ENCODE peak calls at places on chromosomes 3 and 15, in ten cellular contexts. I is HCT116, N is transverse colon, J is body of pancreas, A is fibroblast of mammary gland, D is astrocyte of the spinal cord, S is lower lobe of right lung, L is psoas muscle, O is RWPE2, W is WERI-Rb-1. M is an unnamed sample.

GRCh38 chr3:172153335-172153861 is 114.0 kb downstream of the FNDC3B start:
- DNase-seq in D (peak), N (peak), O (peak), A (peak), W (no peak), J (peak), S (peak), I (peak), L (peak), M (peak)

GRCh38 chr3:10407361-10407760 is 86.4 kb upstream of the SEC13 start:
- DNase-seq in W (no peak), J (no peak), I (no peak), S (no peak), A (no peak), O (no peak), L (no peak), N (no peak), D (no peak), M (no peak)

GRCh38 chr3:181715601-181716340 is 4.0 kb downstream of the SOX2 start:
- DNase-seq in J (no peak), N (no peak), L (no peak), O (no peak), W (no peak), D (peak), I (no peak), A (no peak), S (no peak), M (no peak)

GRCh38 chr3:69781593-69781992 is 42.3 kb downstream of the MITF start:
- DNase-seq in L (no peak), A (no peak), J (no peak), O (no peak), D (no peak), S (no peak), W (no peak), N (no peak), I (no peak), M (no peak)

GRCh38 chr3:135982922-135983581 is 17.5 kb downstream of the PPP2R3A start:
- DNase-seq in J (no peak), L (no peak), S (no peak), D (peak), W (no peak), O (no peak), A (peak), N (no peak), I (no peak), M (peak)

GRCh38 chr3:14633819-14634424 is 17.6 kb upstream of the CCDC174 start:
- DNase-seq in W (peak), N (peak), D (peak), O (no peak), J (peak), L (peak), I (peak), A (peak), S (peak), M (peak)

GRCh38 chr15:79197285-79197684 is 85.2 kb upstream of the ANKRD34C start:
- DNase-seq in N (no peak), O (peak), W (no peak), A (no peak), J (no peak), I (no peak), S (no peak), D (no peak), L (no peak), M (no peak)

GRCh38 chr15:88872106-88872505 is 23.2 kb downstream of the HAPLN3 start:
- DNase-seq in N (no peak), A (no peak), I (no peak), O (no peak), W (no peak), D (no peak), S (no peak), J (no peak), L (no peak), M (no peak)

GRCh38 chr15:63870403-63871209 is 36.9 kb upstream of the HERC1 start:
- DNase-seq in D (peak), J (no peak), S (no peak), W (no peak), L (peak), O (no peak), I (no peak), N (no peak), A (peak), M (peak)

GRCh38 chr3:152474585-152474984 is 205.9 kb downstream of the MBNL1 start:
- DNase-seq in A (peak), I (peak), S (no peak), N (no peak), J (peak), W (peak), L (no peak), D (peak), O (no peak), M (peak)

GRCh38 chr3:53846134-53846850 is at the start of the genes CHDH and IL17RB:
- DNase-seq in I (peak), L (peak), A (no peak), S (peak), W (peak), D (no peak), N (peak), J (peak), O (no peak), M (no peak)

GRCh38 chr3:13420051-13420816 is at the start of gene NUP210:
- DNase-seq in D (no peak), O (no peak), N (peak), I (no peak), A (no peak), L (peak), W (peak), S (peak), J (peak), M (no peak)

GRCh38 chr15:88894819-88895767 is at the start of gene HAPLN3:
- DNase-seq in J (peak), D (no peak), L (peak), I (no peak), S (no peak), N (peak), O (peak), W (peak), A (peak), M (peak)

GRCh38 chr3:99175276-99175801 is 273.8 kb upstream of the DCBLD2 start:
- DNase-seq in I (no peak), J (no peak), L (no peak), N (no peak), S (no peak), O (no peak), W (no peak), A (peak), D (no peak), M (no peak)

GRCh38 chr3:141083831-141084624 is 32.9 kb downstream of the SPSB4 start:
- DNase-seq in S (no peak), W (peak), L (peak), J (no peak), A (no peak), D (no peak), N (no peak), O (no peak), I (no peak), M (no peak)

GRCh38 chr15:30059771-30060170 is 23.0 kb upstream of the GOLGA8J start:
- DNase-seq in W (no peak), S (no peak), A (no peak), N (no peak), D (no peak), J (no peak), I (no peak), O (no peak), L (no peak), M (no peak)

GRCh38 chr15:30063829-30064559 is 18.8 kb upstream of the GOLGA8J start:
- DNase-seq in I (no peak), L (no peak), J (peak), N (no peak), S (no peak), A (no peak), W (no peak), D (peak), O (no peak), M (peak)

GRCh38 chr15:30062881-30063280 is 19.9 kb upstream of the GOLGA8J start:
- DNase-seq in N (no peak), O (no peak), W (no peak), A (no peak), S (no peak), L (no peak), I (no peak), J (no peak), D (peak), M (no peak)

GRCh38 chr15:30065025-30065801 is 17.5 kb upstream of the GOLGA8J start:
- DNase-seq in S (no peak), W (no peak), A (peak), J (no peak), O (no peak), L (no peak), N (no peak), I (no peak), D (peak), M (peak)
- H3K4me3 ChIP-seq in S (no peak), W (no peak), A (no peak), J (no peak), O (no peak), L (no peak), N (no peak), I (no peak), D (no peak), M (no peak)

GRCh38 chr15:72786946-72787345 is 3.4 kb upstream of the ADPGK start:
- DNase-seq in J (no peak), W (no peak), D (no peak), N (no peak), S (no peak), L (no peak), I (no peak), A (no peak), O (no peak), M (no peak)
- TF ChIP-seq CTCF in J (no peak), W (no peak), D (no peak), N (no peak), S (no peak), L (no peak), I (no peak), A (no peak), O (no peak), M (no peak)

GRCh38 chr15:29131336-29132109 is 138.1 kb downstream of the NSMCE3 start:
- DNase-seq in D (no peak), O (peak), I (no peak), S (no peak), W (no peak), J (no peak), N (no peak), A (no peak), L (no peak), M (no peak)
- H3K4me3 ChIP-seq in D (no peak), O (no peak), I (no peak), S (no peak), W (no peak), J (no peak), N (no peak), A (no peak), L (no peak), M (no peak)

GRCh38 chr3:89114841-89115223 is 7.4 kb downstream of the EPHA3 start:
- DNase-seq in O (no peak), A (no peak), I (no peak), J (no peak), W (no peak), N (no peak), L (no peak), D (no peak), S (no peak), M (no peak)
- TF ChIP-seq CTCF in O (peak), A (no peak), I (no peak), J (no peak), W (no peak), N (no peak), L (no peak), D (no peak), S (no peak), M (no peak)

DNA sequence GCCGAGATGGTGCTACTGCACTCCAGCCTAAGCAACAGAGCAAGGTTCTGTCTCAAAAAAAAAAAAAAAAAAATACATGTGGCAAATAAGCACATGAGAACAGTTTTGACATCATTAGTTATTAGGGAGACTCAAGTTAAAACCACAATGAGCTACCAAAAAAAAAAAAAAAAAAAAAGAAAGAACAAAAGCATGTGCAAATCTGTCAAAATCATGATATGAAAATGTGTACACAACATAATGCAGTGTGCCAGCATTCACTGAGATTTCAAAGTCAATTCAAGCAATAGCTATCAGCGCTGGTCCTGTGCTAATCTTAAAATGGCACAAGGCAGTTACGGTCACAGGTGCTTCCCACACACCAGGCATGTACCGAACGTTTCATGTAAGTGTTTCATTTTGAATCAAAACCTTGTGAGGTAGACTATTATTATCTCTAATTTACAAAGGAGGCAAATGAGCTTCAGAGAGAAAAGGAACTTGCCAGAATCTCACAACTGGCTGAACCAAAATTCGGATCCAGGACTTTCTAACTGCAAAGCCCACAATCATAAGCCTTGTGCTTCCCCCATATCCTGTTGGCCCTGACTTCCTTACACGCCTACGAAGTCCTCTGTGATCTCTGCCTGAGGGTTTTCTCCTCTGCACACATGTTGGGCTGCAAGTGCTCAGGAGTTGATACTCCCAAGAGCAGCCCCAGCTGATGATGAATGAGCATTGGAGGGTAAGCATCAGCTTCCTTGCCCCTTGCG is 200.1 kb upstream of the PROK2 start:
- DNase-seq in W (no peak), L (no peak), A (no peak), I (no peak), S (no peak), J (peak), N (peak), O (no peak), D (no peak), M (no peak)
- H3K4me3 ChIP-seq in W (no peak), L (no peak), A (no peak), I (no peak), S (no peak), J (no peak), N (no peak), O (no peak), D (no peak), M (no peak)

GRCh38 chr3:42602961-42603360 is 2.5 kb downstream of the NKTR start:
- DNase-seq in J (no peak), S (no peak), L (no peak), I (no peak), D (no peak), N (no peak), O (no peak), W (no peak), A (no peak), M (no peak)

GRCh38 chr3:42600958-42601675 is 631 bp downstream of the NKTR start:
- DNase-seq in O (peak), I (no peak), N (peak), J (peak), A (peak), L (peak), S (peak), D (peak), W (no peak), M (peak)

GRCh38 chr3:42600111-42600957 is at the start of gene NKTR:
- DNase-seq in A (peak), W (peak), J (peak), L (peak), O (peak), N (peak), D (peak), I (peak), S (peak), M (peak)

GRCh38 chr3:42605550-42606173 is 5.2 kb downstream of the NKTR start:
- DNase-seq in L (no peak), N (no peak), J (peak), O (no peak), S (no peak), A (peak), W (peak), D (no peak), I (no peak), M (no peak)

DNA sequence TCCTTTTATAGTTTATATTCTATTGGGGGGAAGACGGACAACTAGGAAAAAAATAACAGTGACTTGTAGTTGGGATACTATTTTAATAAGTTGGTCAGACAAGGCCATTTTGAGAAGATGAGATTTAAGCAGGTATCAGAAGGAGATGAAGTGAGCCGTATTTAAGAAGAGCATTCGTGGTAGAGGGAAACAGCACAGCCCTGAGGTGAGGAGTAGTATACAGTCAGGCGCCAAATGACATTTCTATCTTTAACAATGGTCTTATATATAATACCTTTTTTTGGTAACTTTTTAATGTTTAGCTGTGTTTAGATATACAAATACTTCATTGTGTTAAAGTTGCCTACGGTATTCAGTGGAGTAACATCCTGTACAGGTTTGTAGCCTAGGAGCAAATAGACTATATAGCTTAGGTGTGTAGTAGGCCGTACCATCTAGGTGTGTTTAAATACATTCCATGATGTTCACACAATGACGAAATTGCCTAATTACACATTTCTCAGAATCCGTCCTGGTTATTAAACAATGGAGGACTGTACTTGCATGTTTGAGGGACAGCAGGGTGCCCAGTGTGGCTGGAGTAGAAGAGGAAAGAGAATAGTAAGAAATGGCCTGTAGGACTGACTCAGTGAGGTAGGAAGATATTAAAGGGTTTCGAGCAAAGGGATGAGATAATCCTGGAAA is 1.6 kb downstream of the NKTR start:
- DNase-seq in N (no peak), L (no peak), A (peak), S (no peak), W (no peak), O (no peak), D (no peak), I (no peak), J (no peak), M (peak)
- TF ChIP-seq CTCF in N (no peak), L (no peak), A (peak), S (no peak), W (no peak), O (peak), D (peak), I (peak), J (no peak), M (peak)

GRCh38 chr15:85168642-85169173 is 187.1 kb downstream of the PDE8A start:
- DNase-seq in J (peak), N (peak), A (peak), D (peak), I (peak), S (peak), L (no peak), O (no peak), W (peak), M (peak)
- H3K4me3 ChIP-seq in J (no peak), N (peak), A (no peak), D (peak), I (no peak), S (peak), L (peak), O (peak), W (peak), M (peak)